ENCODE peak calls at places on chromosomes 1 and 21, in four cellular contexts. H is Panc1, P is prostate gland, T is HCT116. R is an unnamed sample.

GRCh38 chr1:212218911-212219310 is 66.3 kb upstream of the PPP2R5A start:
- DNase-seq in H (no peak), P (no peak), T (no peak), R (no peak)

GRCh38 chr1:211531194-211532085 is 39.5 kb upstream of the RD3 start:
- DNase-seq in H (no peak), P (no peak), T (no peak), R (peak; percentile 41)

GRCh38 chr1:67053535-67053784 is 488 bp downstream of the SLC35D1 start:
- DNase-seq in H (no peak), P (peak; percentile 48), T (no peak), R (no peak)

GRCh38 chr1:67840449-67840848 is 7.2 kb upstream of the GNG12 start:
- DNase-seq in H (no peak), P (no peak), T (no peak), R (no peak)

GRCh38 chr1:183032122-183032921 is 9.1 kb downstream of the LAMC1 start:
- DNase-seq in H (no peak), P (no peak), T (no peak), R (no peak)

GRCh38 chr1:202599669-202600431 is 110.4 kb downstream of the SYT2 start:
- DNase-seq in H (no peak), P (peak; percentile 42), T (peak; percentile 34), R (peak; percentile 79)

GRCh38 chr21:24290151-24290833 is 1317.0 kb downstream of the MRPL39 start:
- DNase-seq in H (no peak), P (no peak), T (no peak), R (no peak)

GRCh38 chr1:160074865-160075264 is 4.9 kb upstream of the KCNJ10 start:
- DNase-seq in H (no peak), P (no peak), T (no peak), R (no peak)

GRCh38 chr1:54609301-54609921 is 13.9 kb downstream of the FAM151A start:
- DNase-seq in H (no peak), P (no peak), T (no peak), R (peak; percentile 79)

GRCh38 chr21:43918385-43918947 is 53.4 kb downstream of the AGPAT3 start:
- DNase-seq in H (no peak), P (no peak), T (no peak), R (peak; percentile 21)

GRCh38 chr1:47785561-47786271 is 211.5 kb downstream of the TRABD2B start:
- DNase-seq in H (no peak), P (no peak), T (no peak), R (no peak)

GRCh38 chr21:41283211-41283818 is 33.3 kb upstream of the FAM3B start:
- DNase-seq in H (peak; percentile 54), P (peak; percentile 72), T (peak; percentile 39), R (no peak)

GRCh38 chr1:196502437-196502836 is 105.8 kb downstream of the KCNT2 start:
- DNase-seq in H (no peak), P (no peak), T (no peak), R (no peak)

GRCh38 chr1:98881911-98882310 is 122.8 kb downstream of the PLPPR5 start:
- DNase-seq in H (no peak), P (no peak), T (no peak), R (no peak)

GRCh38 chr1:91623020-91623419 is 122.4 kb downstream of the CDC7 start:
- DNase-seq in H (no peak), P (no peak), T (no peak), R (no peak)

GRCh38 chr1:47569681-47570470 is 132.0 kb downstream of the FOXD2 start:
- DNase-seq in H (peak; percentile 58), P (peak; percentile 72), T (peak; percentile 79), R (peak; percentile 34)

GRCh38 chr1:179023946-179024345 is 1.7 kb upstream of the FAM20B start:
- DNase-seq in H (no peak), P (no peak), T (no peak), R (no peak)

GRCh38 chr1:27513958-27514357 is 24.0 kb upstream of the WASF2 start:
- DNase-seq in H (no peak), P (no peak), T (no peak), R (no peak)

GRCh38 chr1:14617791-14618190 is 19.3 kb downstream of the KAZN start:
- DNase-seq in H (no peak), P (no peak), T (no peak), R (no peak)

GRCh38 chr1:205225901-205226765 is 1.6 kb upstream of the TMCC2 start:
- DNase-seq in H (no peak), P (no peak), T (no peak), R (no peak)

GRCh38 chr1:164380893-164381292 is 178.1 kb upstream of the PBX1 start:
- DNase-seq in H (no peak), P (no peak), T (peak; percentile 8), R (no peak)

GRCh38 chr1:115717541-115717940 is 51.0 kb downstream of the CASQ2 start:
- DNase-seq in H (no peak), P (peak; percentile 52), T (peak; percentile 32), R (no peak)

GRCh38 chr1:24020470-24020869 is 40.3 kb upstream of the SRSF10 start:
- DNase-seq in H (no peak), P (no peak), T (no peak), R (no peak)

GRCh38 chr1:61887076-61887867 is 145.0 kb downstream of the PATJ start:
- DNase-seq in H (no peak), P (no peak), T (no peak), R (no peak)

GRCh38 chr1:156480411-156481192 is 20.0 kb downstream of the MEF2D start:
- DNase-seq in H (no peak), P (no peak), T (no peak), R (peak; percentile 94)

GRCh38 chr1:39106949-39107740 is 81.0 kb downstream of the NDUFS5 start:
- DNase-seq in H (no peak), P (no peak), T (no peak), R (no peak)

GRCh38 chr1:91831132-91831930 is 54.6 kb downstream of the TGFBR3 start:
- DNase-seq in H (no peak), P (peak; percentile 52), T (no peak), R (no peak)

GRCh38 chr1:171635661-171636060 is 13.6 kb downstream of the MYOCOS start:
- DNase-seq in H (no peak), P (no peak), T (no peak), R (no peak)

GRCh38 chr1:23148084-23148483 is 20.6 kb downstream of the LUZP1 start:
- DNase-seq in H (no peak), P (no peak), T (no peak), R (no peak)

GRCh38 chr1:101115112-101115511 is 89.5 kb upstream of the DPH5 start:
- DNase-seq in H (no peak), P (no peak), T (no peak), R (no peak)

GRCh38 chr1:107795471-107795870 is 169.5 kb downstream of the VAV3 start:
- DNase-seq in H (no peak), P (no peak), T (no peak), R (no peak)

GRCh38 chr1:53086504-53087070 is 24.6 kb downstream of the PODN start:
- DNase-seq in H (no peak), P (peak; percentile 43), T (no peak), R (no peak)

GRCh38 chr1:79808816-79809475 is 802.4 kb upstream of the ADGRL4 start:
- DNase-seq in H (no peak), P (no peak), T (no peak), R (no peak)

GRCh38 chr1:36372617-36373016 is 13.1 kb downstream of the STK40 start:
- DNase-seq in H (no peak), P (no peak), T (no peak), R (no peak)

GRCh38 chr1:66889030-66889429 is 35.6 kb downstream of the DNAI4 start:
- DNase-seq in H (no peak), P (no peak), T (no peak), R (no peak)

GRCh38 chr1:86774305-86775304 is 70.2 kb downstream of the SH3GLB1 start:
- DNase-seq in H (peak; percentile 48), P (no peak), T (peak; percentile 49), R (peak; percentile 82)

GRCh38 chr1:25001125-25001915 is 71.2 kb upstream of the RUNX3 start:
- DNase-seq in H (no peak), P (no peak), T (no peak), R (no peak)

GRCh38 chr1:6352138-6352563 is 41.4 kb downstream of the ACOT7 start:
- DNase-seq in H (no peak), P (no peak), T (no peak), R (no peak)

GRCh38 chr1:41313661-41314131 is 47.5 kb upstream of the FOXO6 start:
- DNase-seq in H (no peak), P (no peak), T (peak; percentile 43), R (no peak)

GRCh38 chr1:110150330-110151174 is at the start of gene SLC6A17:
- DNase-seq in H (no peak), P (no peak), T (peak; percentile 65), R (peak; percentile 58)
- TF ChIP-seq POLR2AphosphoS5 in H (no peak), P (no peak), T (peak; percentile 84), R (no peak)

GRCh38 chr1:247096112-247096511 is 8.0 kb downstream of the ZNF669 start:
- DNase-seq in H (no peak), P (no peak), T (no peak), R (no peak)
- H3K9me3 ChIP-seq in H (peaks cover 23% of the 10 kb centered on the region), P (no peaks in the 10 kb centered on the region), T (peaks cover 10% of the 10 kb centered on the region), R (peaks cover 75% of the 10 kb centered on the region)

GRCh38 chr1:234169161-234169849 is 204.0 kb upstream of the COA6 start:
- DNase-seq in H (no peak), P (no peak), T (no peak), R (no peak)

GRCh38 chr1:234170067-234170466 is 203.2 kb upstream of the COA6 start:
- DNase-seq in H (no peak), P (no peak), T (no peak), R (no peak)

GRCh38 chr1:234173968-234174367 is 199.3 kb upstream of the COA6 start:
- DNase-seq in H (no peak), P (no peak), T (no peak), R (no peak)

GRCh38 chr1:234168061-234168724 is 205.1 kb upstream of the COA6 start:
- DNase-seq in H (no peak), P (no peak), T (no peak), R (no peak)

DNA sequence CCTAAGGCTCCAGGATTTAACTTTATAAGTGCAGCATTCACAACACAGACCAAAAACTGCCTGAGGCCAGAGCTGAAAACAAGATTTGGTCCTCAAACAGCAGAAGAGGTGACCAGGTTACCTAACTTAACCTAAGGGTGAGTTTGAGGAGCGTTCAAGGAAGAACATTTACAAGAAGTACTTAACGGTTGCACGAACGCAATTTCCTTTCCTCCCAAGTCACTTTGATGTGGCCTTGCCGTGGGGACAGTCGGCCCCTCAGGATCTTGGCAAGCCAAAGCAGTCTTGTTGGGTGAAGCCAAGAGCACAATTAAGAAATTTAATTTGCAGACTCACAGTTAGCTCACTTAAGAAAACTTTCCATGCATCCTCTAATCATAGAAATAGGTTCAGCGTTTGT is 202.6 kb upstream of the COA6 start:
- DNase-seq in H (no peak), P (no peak), T (no peak), R (no peak)
- TF ChIP-seq POLR2AphosphoS5 in H (no peak), P (no peak), T (no peak), R (no peak)

DNA sequence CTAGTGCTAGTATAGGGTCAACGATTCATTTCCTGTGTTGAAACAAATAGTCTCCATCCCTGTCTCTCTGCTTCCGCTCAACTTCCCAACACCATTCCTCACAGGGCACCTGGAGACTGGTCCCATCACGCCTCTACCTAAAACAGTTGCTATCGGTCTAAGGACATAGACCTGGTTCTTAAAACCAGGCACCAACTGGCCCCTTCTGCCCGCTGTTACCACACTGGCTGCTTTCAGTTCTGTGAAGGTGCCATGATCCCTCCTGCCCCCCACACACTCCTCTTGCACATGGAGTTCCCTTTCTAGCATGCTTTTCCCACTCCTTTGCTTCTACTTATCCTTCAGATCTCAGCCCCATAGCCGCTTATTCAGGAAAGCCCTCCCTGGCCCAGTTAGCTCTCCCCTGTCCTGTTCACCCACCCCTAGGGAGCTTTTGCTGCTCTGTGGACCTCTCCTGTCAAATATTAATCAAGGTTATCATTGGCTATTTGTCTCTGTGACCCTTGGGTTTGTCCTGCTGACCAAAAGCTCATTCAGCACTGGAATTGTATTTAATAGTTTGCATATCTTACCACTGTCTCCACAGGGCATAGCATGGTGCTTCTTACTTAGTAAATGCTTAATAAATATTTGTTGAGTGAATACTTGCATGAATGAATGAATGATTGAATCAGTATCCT is 11.9 kb upstream of the KPRP start:
- DNase-seq in H (no peak), P (no peak), T (no peak), R (no peak)
- H3K9me3 ChIP-seq in H (no peaks in the 10 kb centered on the region), P (no peaks in the 10 kb centered on the region), T (no peaks in the 10 kb centered on the region), R (no peaks in the 10 kb centered on the region)

R was measured in spleen.